ENCODE peak calls at places on chromosomes 4 and X, in nine cellular contexts. H, W, P, Q, U, E, R, Z and T are unnamed samples.

GRCh38 chr4:20603671-20604313 is 96.5 kb upstream of the PACRGL start:
- DNase-seq in U (peak; percentile 67), Z (no peak), E (no peak), R (no peak), P (peak; percentile 73), Q (peak; percentile 53), W (peak; percentile 76), H (no peak), T (peak; percentile 64)

GRCh38 chr4:54440394-54441223 is 211.5 kb downstream of the PDGFRA start:
- DNase-seq in W (peak; percentile 68), H (no peak), E (peak; percentile 44), Z (no peak), Q (peak; percentile 44), P (peak; percentile 56), U (peak; percentile 4), R (peak; percentile 8), T (peak; percentile 39)

GRCh38 chr4:41009411-41009810 is 204.9 kb downstream of the APBB2 start:
- DNase-seq in P (peak; percentile 64), H (no peak), Z (no peak), U (peak; percentile 69), R (peak; percentile 7), E (no peak), Q (peak; percentile 44), W (peak; percentile 87), T (peak; percentile 65)

GRCh38 chrX:17591741-17592110 is 145.6 kb upstream of the SCML1 start:
- DNase-seq in R (no peak), P (peak; percentile 90), E (no peak), W (peak; percentile 65), Q (peak; percentile 82), U (peak; percentile 80), H (no peak), Z (no peak), T (peak; percentile 73)

GRCh38 chr4:74158561-74159396 is 861 bp downstream of the MTHFD2L start:
- DNase-seq in H (no peak), P (peak; percentile 59), Q (peak; percentile 36), Z (no peak), U (peak; percentile 7), W (peak; percentile 62), R (no peak), E (no peak), T (peak; percentile 59)

GRCh38 chr4:177308125-177308524 is 1.5 kb upstream of the NEIL3 start:
- DNase-seq in R (no peak), W (peak; percentile 90), Q (peak; percentile 83), P (peak; percentile 94), Z (no peak), H (no peak), E (no peak), U (peak; percentile 83), T (peak; percentile 66)

GRCh38 chrX:55135171-55135570 is 46.4 kb downstream of the PAGE2 start:
- DNase-seq in Q (peak; percentile 29), E (peak; percentile 54), H (peak; percentile 42), U (peak; percentile 4), W (peak; percentile 49), P (peak; percentile 39), R (peak; percentile 7), Z (peak; percentile 7), T (peak; percentile 36)

GRCh38 chrX:87664381-87664780 is 146.8 kb downstream of the KLHL4 start:
- DNase-seq in Q (no peak), Z (no peak), W (peak; percentile 56), R (peak; percentile 2), P (peak; percentile 55), U (no peak), E (peak; percentile 51), H (peak; percentile 59), T (peak; percentile 31)

GRCh38 chr4:68346461-68346860 is 3.4 kb downstream of the YTHDC1 start:
- DNase-seq in Z (no peak), Q (no peak), H (no peak), U (no peak), E (peak; percentile 23), P (no peak), W (peak; percentile 71), R (peak; percentile 27), T (no peak)

GRCh38 chr4:41598580-41598979 is 60.6 kb downstream of the LIMCH1 start:
- DNase-seq in U (peak; percentile 39), Z (no peak), W (peak; percentile 6), Q (no peak), P (no peak), R (no peak), E (no peak), H (no peak), T (no peak)

GRCh38 chr4:108830509-108831244 is 67.8 kb upstream of the ETNPPL start:
- DNase-seq in E (peak; percentile 53), Q (no peak), P (peak; percentile 42), H (peak; percentile 92), R (no peak), U (no peak), Z (no peak), W (peak; percentile 43), T (peak; percentile 74)

GRCh38 chr4:145230726-145231125 is 50.3 kb upstream of the OTUD4 start:
- DNase-seq in Q (peak; percentile 94), E (no peak), Z (no peak), U (peak; percentile 49), P (peak; percentile 66), W (peak; percentile 59), R (no peak), H (no peak), T (peak; percentile 53)

GRCh38 chr4:122912810-122913575 is 9.4 kb downstream of the NUDT6 start:
- DNase-seq in W (no peak), H (no peak), R (no peak), P (no peak), Q (no peak), Z (no peak), U (no peak), E (no peak), T (no peak)

GRCh38 chr4:122914938-122915337 is 7.5 kb downstream of the NUDT6 start:
- DNase-seq in P (peak; percentile 51), R (no peak), W (peak; percentile 72), U (peak; percentile 66), Q (peak; percentile 69), Z (no peak), H (no peak), E (no peak), T (peak; percentile 39)

GRCh38 chr4:122909683-122910082 is 12.7 kb downstream of the NUDT6 start:
- DNase-seq in Q (no peak), W (no peak), U (no peak), R (no peak), E (no peak), Z (no peak), H (no peak), P (no peak), T (no peak)

GRCh38 chr4:122914292-122914904 is 8.0 kb downstream of the NUDT6 start:
- DNase-seq in P (peak; percentile 76), Q (no peak), E (peak; percentile 19), H (no peak), R (no peak), Z (no peak), W (peak; percentile 65), U (no peak), T (peak; percentile 48)

GRCh38 chr4:122911588-122911987 is 10.8 kb downstream of the NUDT6 start:
- DNase-seq in Z (no peak), R (no peak), E (no peak), H (no peak), Q (no peak), U (peak; percentile 18), P (no peak), W (no peak), T (no peak)
- H3K4me3 ChIP-seq in Z (no peak overlapping the region), R (no peak overlapping the region), E (no peak overlapping the region), H (no peak overlapping the region), Q (no peak overlapping the region), U (no peak overlapping the region), P (no peak overlapping the region), W (no peak overlapping the region), T (no peak overlapping the region)

GRCh38 chr4:65399131-65399530 is 271.2 kb downstream of the EPHA5 start:
- DNase-seq in W (no peak), Z (no peak), H (no peak), R (no peak), P (no peak), Q (no peak), E (no peak), U (no peak), T (no peak)

GRCh38 chr4:65401083-65401482 is 269.2 kb downstream of the EPHA5 start:
- DNase-seq in U (no peak), P (no peak), R (no peak), Q (no peak), E (no peak), Z (no peak), H (no peak), W (no peak), T (no peak)
- TF ChIP-seq CTCF in U (no peak), P (no peak), R (no peak), Q (no peak), E (no peak), Z (no peak), H (no peak), W (no peak), T (no peak)

DNA sequence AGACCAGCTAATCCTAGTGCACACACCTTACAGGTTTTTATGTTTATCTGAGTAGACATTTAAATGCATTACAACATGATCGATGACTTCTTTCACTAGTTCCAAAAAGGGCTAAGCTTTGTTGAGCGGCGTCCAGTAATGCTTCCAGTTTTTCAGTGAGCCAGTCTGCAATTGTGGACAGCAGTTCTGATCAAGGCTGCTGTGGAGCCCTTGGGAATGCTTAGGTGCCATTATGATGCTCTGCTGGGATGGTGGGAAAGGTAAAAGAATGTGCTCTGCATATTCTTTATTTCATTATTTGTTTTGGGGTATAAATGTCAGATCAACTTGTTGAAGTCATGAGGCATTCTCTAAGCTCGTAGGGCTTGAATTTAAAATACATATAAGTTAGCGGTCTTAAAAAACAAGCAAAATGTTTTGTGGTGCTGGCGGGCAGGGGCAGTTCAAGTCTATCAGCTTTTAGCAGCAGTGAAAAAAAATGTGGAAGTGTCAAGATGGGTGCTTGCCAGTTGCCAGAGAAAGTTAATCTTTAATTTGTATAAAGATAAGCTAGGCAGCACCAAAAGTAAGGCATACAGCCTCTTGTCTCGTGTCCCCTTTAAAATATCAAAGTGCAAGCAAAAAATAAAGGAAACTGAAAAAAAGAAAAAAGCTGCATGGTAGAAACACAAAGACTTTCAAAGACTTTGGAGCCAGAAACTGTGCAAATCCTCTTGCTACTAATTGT is 5.8 kb downstream of the MID1IP1 start:
- DNase-seq in Q (no peak), E (peak; percentile 28), P (no peak), R (no peak), H (peak; percentile 28), U (no peak), W (no peak), Z (no peak), T (no peak)
- H3K4me3 ChIP-seq in Q (peak overlapping the region; percentile 76), E (peak overlapping the region; percentile 64), P (peak overlapping the region; percentile 74), R (peak overlapping the region; percentile 78), H (peak overlapping the region; percentile 69), U (peak overlapping the region; percentile 11), W (no peak overlapping the region), Z (peak overlapping the region; percentile 71), T (peak overlapping the region; percentile 75)

DNA sequence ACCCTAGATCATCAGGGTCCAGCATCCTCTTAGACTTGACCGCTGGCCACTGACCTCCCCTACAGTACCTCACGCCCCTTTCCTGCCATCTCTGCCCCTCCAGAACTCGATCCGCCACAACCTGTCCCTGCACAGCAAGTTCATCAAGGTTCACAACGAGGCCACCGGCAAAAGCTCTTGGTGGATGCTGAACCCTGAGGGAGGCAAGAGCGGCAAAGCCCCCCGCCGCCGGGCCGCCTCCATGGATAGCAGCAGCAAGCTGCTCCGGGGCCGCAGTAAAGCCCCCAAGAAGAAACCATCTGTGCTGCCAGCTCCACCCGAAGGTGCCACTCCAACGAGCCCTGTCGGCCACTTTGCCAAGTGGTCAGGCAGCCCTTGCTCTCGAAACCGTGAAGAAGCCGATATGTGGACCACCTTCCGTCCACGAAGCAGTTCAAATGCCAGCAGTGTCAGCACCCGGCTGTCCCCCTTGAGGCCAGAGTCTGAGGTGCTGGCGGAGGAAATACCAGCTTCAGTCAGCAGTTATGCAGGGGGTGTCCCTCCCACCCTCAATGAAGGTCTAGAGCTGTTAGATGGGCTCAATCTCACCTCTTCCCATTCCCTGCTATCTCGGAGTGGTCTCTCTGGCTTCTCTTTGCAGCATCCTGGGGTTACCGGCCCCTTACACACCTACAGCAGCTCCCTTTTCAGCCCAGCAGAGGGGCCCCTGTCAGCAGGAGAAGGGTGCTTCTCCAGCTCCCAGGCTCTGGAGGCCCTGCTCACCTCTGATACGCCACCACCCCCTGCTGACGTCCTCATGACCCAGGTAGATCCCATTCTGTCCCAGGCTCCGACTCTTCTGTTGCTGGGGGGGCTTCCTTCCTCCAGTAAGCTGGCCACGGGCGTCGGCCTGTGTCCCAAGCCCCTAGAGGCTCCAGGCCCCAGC is 5.2 kb downstream of the FOXO4 start:
- DNase-seq in E (no peak), P (no peak), R (no peak), Z (no peak), H (no peak), Q (no peak), U (no peak), W (no peak), T (no peak)
- TF ChIP-seq CTCF in E (peak; percentile 6), P (no peak), R (no peak), Z (no peak), H (no peak), Q (no peak), U (no peak), W (no peak), T (no peak)